ENCODE peak calls at places on chromosomes 3 and 15, in five cellular contexts. F is GM06990, Y is SK-N-SH, R is cardiac fibroblast, G is Panc1. C is an unnamed sample.
A peak's percentile ranks its signal among the peaks of the same experiment; 100 is the strongest.

GRCh38 chr3:113264741-113265140 is 53.4 kb downstream of the BOC start:
- DNase-seq in R (no peak), Y (no peak), F (no peak), G (no peak), C (no peak)

GRCh38 chr3:30704931-30705890 is 98.8 kb downstream of the TGFBR2 start:
- DNase-seq in R (no peak), Y (no peak), G (no peak), F (no peak), C (no peak)

GRCh38 chr15:25362545-25362944 is 76.3 kb downstream of the UBE3A start:
- DNase-seq in R (no peak), G (no peak), F (no peak), Y (no peak), C (no peak)

GRCh38 chr3:71581451-71581980 is 2.0 kb downstream of the FOXP1 start:
- DNase-seq in R (peak; percentile 21), Y (peak; percentile 71), F (no peak), G (no peak), C (no peak)

GRCh38 chr3:137150825-137151224 is 193.0 kb downstream of the IL20RB start:
- DNase-seq in Y (no peak), R (no peak), G (no peak), F (no peak), C (no peak)

GRCh38 chr15:35522061-35522460 is 23.9 kb downstream of the DPH6 start:
- DNase-seq in R (peak; percentile 47), Y (peak; percentile 16), F (no peak), G (no peak), C (no peak)

GRCh38 chr3:447671-448070 is 251.1 kb downstream of the CHL1 start:
- DNase-seq in F (no peak), G (no peak), R (no peak), Y (no peak), C (no peak)

GRCh38 chr3:10286596-10287295 is 6.0 kb downstream of the GHRL start:
- DNase-seq in R (peak; percentile 54), Y (peak; percentile 76), G (peak; percentile 13), F (no peak), C (no peak)

GRCh38 chr3:30353711-30354467 is 252.5 kb upstream of the TGFBR2 start:
- DNase-seq in Y (no peak), F (no peak), G (no peak), R (no peak), C (peak; percentile 24)

GRCh38 chr3:52498134-52499054 is 3.3 kb downstream of the STAB1 start:
- DNase-seq in G (no peak), Y (no peak), R (peak; percentile 82), F (no peak), C (no peak)

GRCh38 chr15:68277131-68277604 is 377 bp upstream of the FEM1B start:
- DNase-seq in F (no peak), G (no peak), Y (peak; percentile 72), R (peak; percentile 79), C (no peak)

GRCh38 chr15:68279218-68279533 is 1.6 kb downstream of the FEM1B start:
- DNase-seq in G (no peak), R (no peak), F (no peak), Y (no peak), C (no peak)

GRCh38 chr15:68279779-68280745 is 2.5 kb downstream of the FEM1B start:
- DNase-seq in Y (no peak), F (no peak), G (no peak), R (no peak), C (no peak)

GRCh38 chr15:68277605-68278344 is at the start of gene FEM1B:
- DNase-seq in G (peak; percentile 72), F (peak; percentile 97), Y (peak; percentile 93), R (peak; percentile 96), C (peak; percentile 76)

DNA sequence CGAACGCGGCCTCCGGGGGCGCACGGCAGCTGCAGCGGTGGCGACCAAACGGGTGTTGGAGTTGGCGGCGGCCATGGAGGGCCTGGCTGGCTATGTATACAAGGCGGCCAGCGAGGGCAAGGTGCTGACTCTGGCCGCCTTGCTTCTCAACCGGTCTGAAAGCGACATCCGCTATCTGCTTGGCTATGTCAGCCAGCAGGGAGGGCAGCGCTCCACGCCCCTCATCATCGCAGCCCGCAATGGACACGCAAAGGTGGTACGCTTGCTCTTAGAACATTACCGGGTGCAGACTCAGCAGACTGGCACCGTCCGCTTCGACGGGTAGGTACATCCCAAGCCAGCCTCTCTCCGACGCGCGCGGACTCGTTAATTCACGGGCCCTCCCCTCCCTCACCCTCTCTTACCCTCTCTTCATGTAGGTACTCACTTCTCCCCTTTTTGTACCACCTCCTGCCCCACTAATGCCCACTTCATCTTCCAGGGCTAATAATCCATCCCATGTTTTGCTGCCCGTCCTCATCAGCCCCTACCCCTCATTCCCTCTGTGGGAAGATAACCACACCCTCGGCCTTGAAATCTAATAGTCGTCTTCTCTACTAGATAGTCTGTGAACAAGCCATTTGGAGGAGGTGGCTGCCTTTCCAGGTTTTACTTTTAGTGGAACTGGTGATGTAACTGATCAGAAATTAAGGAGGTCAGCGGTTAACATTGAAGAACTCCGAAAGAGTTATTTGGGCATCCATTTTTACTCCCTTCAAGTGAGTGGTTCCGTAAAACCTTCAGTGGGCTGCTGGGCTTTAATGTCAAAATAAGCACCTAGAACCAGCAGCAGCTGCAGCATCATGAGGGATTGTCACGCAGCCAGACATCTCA is 1.0 kb downstream of the FEM1B start:
- DNase-seq in Y (peak; percentile 53), F (no peak), R (peak; percentile 20), G (no peak), C (no peak)
- TF ChIP-seq CTCF in Y (no peak), F (peak; percentile 61), R (peak; percentile 34), G (peak; percentile 47), C (peak; percentile 50)

GRCh38 chr3:73550011-73550410 is 74.7 kb downstream of the PDZRN3 start:
- DNase-seq in F (no peak), Y (no peak), G (no peak), R (no peak), C (no peak)
- H3K4me3 ChIP-seq in F (no peak overlapping the region), Y (no peak overlapping the region), G (no peak overlapping the region), R (no peak overlapping the region), C (no peak overlapping the region)

DNA sequence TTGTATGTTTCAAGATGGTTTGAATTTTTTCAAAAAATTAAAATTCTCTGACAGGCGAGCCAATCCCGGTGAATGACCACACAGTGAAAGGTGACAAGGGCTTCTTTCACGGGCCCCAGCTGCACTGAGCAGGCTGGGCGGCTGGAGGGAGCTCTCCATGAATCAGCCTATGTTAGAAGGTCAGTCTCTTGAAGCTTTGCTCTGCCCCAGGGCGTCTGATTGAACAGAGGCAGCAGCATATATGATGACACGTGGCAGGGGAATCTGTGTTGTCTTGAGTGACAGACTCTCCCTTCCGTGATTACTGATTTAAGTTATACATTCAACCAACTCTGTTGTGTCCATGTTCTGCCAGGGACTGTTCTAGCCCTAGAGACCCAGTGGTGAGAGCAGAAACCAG is 51.5 kb downstream of the ISG20 start:
- DNase-seq in G (no peak), Y (no peak), F (no peak), R (no peak), C (no peak)
- TF ChIP-seq CTCF in G (no peak), Y (no peak), F (no peak), R (no peak), C (no peak)

GRCh38 chr3:194488007-194488742 is 1.4 kb upstream of the ATP13A3 start:
- DNase-seq in Y (no peak), R (peak; percentile 93), F (no peak), G (no peak), C (no peak)
- H3K4me3 ChIP-seq in Y (no peak overlapping the region), R (peak overlapping the region; percentile 69), F (peak overlapping the region; percentile 91), G (peak overlapping the region; percentile 69), C (peak overlapping the region; percentile 53)

GRCh38 chr3:32780071-32780734 is 37.6 kb upstream of the TRIM71 start:
- DNase-seq in F (no peak), G (no peak), R (no peak), Y (no peak), C (no peak)

GRCh38 chr3:32782417-32782816 is 35.4 kb upstream of the TRIM71 start:
- DNase-seq in Y (no peak), R (no peak), F (no peak), G (no peak), C (no peak)

GRCh38 chr3:32780735-32781210 is 37.0 kb upstream of the TRIM71 start:
- DNase-seq in F (peak; percentile 54), R (peak; percentile 52), G (no peak), Y (peak; percentile 72), C (no peak)

GRCh38 chr3:32781211-32781968 is 36.4 kb upstream of the TRIM71 start:
- DNase-seq in F (peak; percentile 90), Y (peak; percentile 95), R (peak; percentile 80), G (peak; percentile 50), C (peak; percentile 18)

GRCh38 chr3:32778389-32778788 is 39.4 kb upstream of the TRIM71 start:
- DNase-seq in F (no peak), G (no peak), Y (no peak), R (no peak), C (no peak)
- TF ChIP-seq CTCF in F (no peak), G (peak; percentile 16), Y (no peak), R (no peak), C (no peak)

DNA sequence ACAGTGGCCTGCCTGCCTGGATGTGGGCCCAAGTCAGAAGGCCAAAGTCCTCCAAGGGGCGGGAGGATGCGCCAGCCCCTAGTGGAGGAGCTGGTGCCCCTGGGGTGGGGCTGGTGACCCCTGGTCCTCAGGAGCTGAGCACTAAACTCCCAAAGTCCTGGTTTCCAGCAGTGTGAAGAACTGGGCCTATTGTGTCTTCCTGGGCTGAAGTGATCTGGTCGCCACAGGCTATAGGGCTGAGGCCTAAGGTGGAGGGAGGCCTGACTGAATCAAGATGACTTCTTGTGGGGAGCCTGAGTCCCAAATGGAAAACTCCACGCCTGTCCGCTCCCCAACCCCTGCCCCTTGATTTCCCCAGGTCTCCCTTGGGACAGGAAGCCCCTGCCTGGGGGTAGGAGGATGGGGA is 775 bp upstream of the FES start:
- DNase-seq in Y (no peak), G (no peak), F (peak; percentile 18), R (no peak), C (no peak)
- H3K4me3 ChIP-seq in Y (no peak overlapping the region), G (no peak overlapping the region), F (no peak overlapping the region), R (no peak overlapping the region), C (no peak overlapping the region)

DNA sequence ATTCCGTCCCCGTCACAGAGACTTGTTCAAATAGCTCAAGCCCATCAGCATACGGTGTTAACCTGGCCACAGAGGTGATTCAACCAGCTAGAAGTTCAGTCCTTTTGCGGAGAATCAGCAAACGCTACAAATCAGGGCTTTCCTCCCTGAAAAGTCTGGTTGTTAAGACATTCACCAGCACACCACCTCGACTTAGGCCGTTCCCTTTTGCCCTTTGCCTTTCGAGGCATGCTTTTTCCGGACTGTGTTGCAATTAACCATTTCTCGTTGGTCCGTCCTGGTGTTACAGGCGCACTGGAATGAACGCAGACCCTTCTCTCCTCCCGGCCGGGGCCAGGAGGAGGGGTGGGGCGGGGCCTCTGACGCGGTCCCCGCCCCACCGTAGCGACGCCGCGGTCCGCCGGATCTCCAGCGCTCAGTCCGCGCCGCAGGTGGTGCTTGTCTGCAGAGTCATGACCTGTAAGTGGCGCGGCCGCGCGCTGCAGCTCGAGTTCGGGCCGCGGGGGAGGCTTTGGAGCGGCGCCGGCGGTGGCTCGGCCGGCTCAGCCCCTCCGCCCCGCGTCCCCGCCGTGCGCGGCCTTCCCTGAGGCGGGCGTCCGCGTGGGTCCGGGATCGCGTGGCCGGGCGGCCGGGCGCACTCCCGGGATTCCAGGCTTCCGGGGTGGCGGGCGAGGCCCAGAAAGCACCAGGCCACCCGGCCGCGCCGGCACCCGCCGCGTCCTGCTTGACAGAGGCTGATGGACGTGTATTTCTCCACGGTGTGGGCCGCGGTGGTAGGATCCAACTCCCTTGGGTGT is at the start of gene NIT2:
- DNase-seq in Y (peak; percentile 96), R (peak; percentile 84), G (peak; percentile 47), F (peak; percentile 90), C (peak; percentile 60)
- TF ChIP-seq CTCF in Y (no peak), R (no peak), G (no peak), F (no peak), C (no peak)

C was measured in GM12864.